ENCODE peak calls at places on chromosome 3, in six cellular contexts. R is Peyer's patch, Z is HL-60, H is RWPE2, Y is GM23338, A is colonic mucosa. D is an unnamed sample.

GRCh38 chr3:183044547-183045229 is 54.6 kb downstream of the MCCC1 start:
- DNase-seq in R (peak; percentile 75), Z (no peak), H (no peak), Y (no peak), A (no peak), D (no peak)

GRCh38 chr3:435969-436492 is 239.5 kb downstream of the CHL1 start:
- DNase-seq in R (no peak), Z (no peak), H (no peak), Y (no peak), A (no peak), D (no peak)

GRCh38 chr3:156449712-156450574 is 105.0 kb downstream of the SSR3 start:
- DNase-seq in R (no peak), Z (peak; percentile 2), H (no peak), Y (peak; percentile 72), A (no peak), D (no peak)

GRCh38 chr3:99699841-99700240 is 61.4 kb downstream of the COL8A1 start:
- DNase-seq in R (no peak), Z (no peak), H (no peak), Y (no peak), A (no peak), D (no peak)

GRCh38 chr3:56012732-56013131 is 455.5 kb downstream of the ERC2 start:
- DNase-seq in R (no peak), Z (no peak), H (no peak), Y (no peak), A (no peak), D (no peak)

GRCh38 chr3:161851941-161852566 is 355.4 kb downstream of the OTOL1 start:
- DNase-seq in R (peak; percentile 68), Z (no peak), H (no peak), Y (peak; percentile 72), A (peak; percentile 63), D (no peak)

GRCh38 chr3:133853063-133853924 is 42.4 kb downstream of the RAB6B start:
- DNase-seq in R (peak; percentile 21), Z (no peak), H (no peak), Y (no peak), A (no peak), D (no peak)

GRCh38 chr3:43296565-43296964 is 10.2 kb downstream of the SNRK start:
- DNase-seq in R (peak; percentile 81), Z (peak; percentile 61), H (no peak), Y (no peak), A (peak; percentile 33), D (peak; percentile 72)

GRCh38 chr3:179608931-179609720 is 4.5 kb downstream of the NDUFB5 start:
- DNase-seq in R (no peak), Z (no peak), H (no peak), Y (no peak), A (no peak), D (no peak)

GRCh38 chr3:42010530-42010929 is 48.6 kb upstream of the ULK4 start:
- DNase-seq in R (peak; percentile 65), Z (no peak), H (no peak), Y (no peak), A (peak; percentile 62), D (no peak)

GRCh38 chr3:100913870-100914654 is 79.2 kb downstream of the ABI3BP start:
- DNase-seq in R (no peak), Z (no peak), H (no peak), Y (no peak), A (no peak), D (no peak)

GRCh38 chr3:107370902-107371301 is 6.3 kb upstream of the CCDC54 start:
- DNase-seq in R (no peak), Z (no peak), H (no peak), Y (no peak), A (no peak), D (no peak)

GRCh38 chr3:43236008-43236407 is 50.3 kb upstream of the SNRK start:
- DNase-seq in R (no peak), Z (no peak), H (no peak), Y (no peak), A (no peak), D (no peak)

GRCh38 chr3:10173926-10174435 is 9.3 kb downstream of the IRAK2 start:
- DNase-seq in R (peak; percentile 73), Z (peak; percentile 58), H (no peak), Y (no peak), A (no peak), D (no peak)

GRCh38 chr3:40869939-40870338 is 329.4 kb upstream of the CTNNB1 start:
- DNase-seq in R (no peak), Z (no peak), H (no peak), Y (peak; percentile 52), A (no peak), D (no peak)

GRCh38 chr3:4957978-4958377 is 21.3 kb upstream of the BHLHE40 start:
- DNase-seq in R (no peak), Z (no peak), H (no peak), Y (no peak), A (no peak), D (no peak)

GRCh38 chr3:184155644-184156521 is 706 bp downstream of the DVL3 start:
- DNase-seq in R (peak; percentile 71), Z (no peak), H (no peak), Y (peak; percentile 61), A (peak; percentile 50), D (no peak)

GRCh38 chr3:184284696-184285095 is 8.9 kb downstream of the ECE2 start:
- DNase-seq in R (no peak), Z (peak; percentile 54), H (no peak), Y (peak; percentile 95), A (peak; percentile 27), D (no peak)

GRCh38 chr3:71859128-71859519 is 74.2 kb upstream of the PROK2 start:
- DNase-seq in R (no peak), Z (peak; percentile 82), H (no peak), Y (peak; percentile 72), A (no peak), D (no peak)

GRCh38 chr3:28634019-28634418 is 285.4 kb upstream of the AZI2 start:
- DNase-seq in R (no peak), Z (no peak), H (no peak), Y (no peak), A (no peak), D (no peak)

GRCh38 chr3:86774082-86774691 is 216.8 kb downstream of the VGLL3 start:
- DNase-seq in R (no peak), Z (no peak), H (no peak), Y (peak; percentile 52), A (no peak), D (no peak)

GRCh38 chr3:141231923-141232861 is 567 bp downstream of the PXYLP1 start:
- DNase-seq in R (peak; percentile 60), Z (no peak), H (no peak), Y (peak; percentile 76), A (peak; percentile 60), D (peak; percentile 5)

GRCh38 chr3:102104093-102104492 is 254.8 kb downstream of the NFKBIZ start:
- DNase-seq in R (no peak), Z (no peak), H (no peak), Y (no peak), A (no peak), D (no peak)

GRCh38 chr3:57596495-57597239 is 477 bp downstream of the ARF4 start:
- DNase-seq in R (peak; percentile 89), Z (peak; percentile 73), H (peak; percentile 83), Y (peak; percentile 75), A (peak; percentile 82), D (peak; percentile 35)

GRCh38 chr3:139944256-139944910 is 9.4 kb downstream of the CLSTN2 start:
- DNase-seq in R (no peak), Z (no peak), H (no peak), Y (no peak), A (no peak), D (no peak)

GRCh38 chr3:126752303-126753190 is 48.5 kb downstream of the CHCHD6 start:
- DNase-seq in R (peak; percentile 83), Z (peak; percentile 17), H (no peak), Y (peak; percentile 94), A (peak; percentile 69), D (peak; percentile 11)
- TF ChIP-seq CTCF in R (peak; percentile 80), Z (peak; percentile 63), H (peak; percentile 95), Y (peak; percentile 98), A (peak; percentile 86), D (peak; percentile 35)

GRCh38 chr3:177351195-177351594 is 153.9 kb upstream of the TBL1XR1 start:
- DNase-seq in R (peak; percentile 62), Z (no peak), H (no peak), Y (no peak), A (no peak), D (no peak)
- H3K27ac ChIP-seq in R (peak overlapping the region; percentile 33), Z (no peak overlapping the region), H (no peak overlapping the region), Y (no peak overlapping the region), A (peak overlapping the region; percentile 88), D (no peak overlapping the region)

GRCh38 chr3:45224824-45225464 is 1.1 kb downstream of the TMEM158 start:
- DNase-seq in R (peak; percentile 67), Z (peak; percentile 38), H (no peak), Y (peak; percentile 83), A (peak; percentile 75), D (no peak)

GRCh38 chr3:45227131-45227819 is 1.2 kb upstream of the TMEM158 start:
- DNase-seq in R (no peak), Z (no peak), H (no peak), Y (peak; percentile 20), A (no peak), D (no peak)

GRCh38 chr3:45226206-45226915 is at the start of gene TMEM158:
- DNase-seq in R (peak; percentile 87), Z (peak; percentile 37), H (peak; percentile 84), Y (peak; percentile 84), A (peak; percentile 93), D (peak; percentile 60)

GRCh38 chr3:45225465-45226205 is 452 bp downstream of the TMEM158 start:
- DNase-seq in R (no peak), Z (no peak), H (no peak), Y (peak; percentile 57), A (no peak), D (peak; percentile 30)

DNA sequence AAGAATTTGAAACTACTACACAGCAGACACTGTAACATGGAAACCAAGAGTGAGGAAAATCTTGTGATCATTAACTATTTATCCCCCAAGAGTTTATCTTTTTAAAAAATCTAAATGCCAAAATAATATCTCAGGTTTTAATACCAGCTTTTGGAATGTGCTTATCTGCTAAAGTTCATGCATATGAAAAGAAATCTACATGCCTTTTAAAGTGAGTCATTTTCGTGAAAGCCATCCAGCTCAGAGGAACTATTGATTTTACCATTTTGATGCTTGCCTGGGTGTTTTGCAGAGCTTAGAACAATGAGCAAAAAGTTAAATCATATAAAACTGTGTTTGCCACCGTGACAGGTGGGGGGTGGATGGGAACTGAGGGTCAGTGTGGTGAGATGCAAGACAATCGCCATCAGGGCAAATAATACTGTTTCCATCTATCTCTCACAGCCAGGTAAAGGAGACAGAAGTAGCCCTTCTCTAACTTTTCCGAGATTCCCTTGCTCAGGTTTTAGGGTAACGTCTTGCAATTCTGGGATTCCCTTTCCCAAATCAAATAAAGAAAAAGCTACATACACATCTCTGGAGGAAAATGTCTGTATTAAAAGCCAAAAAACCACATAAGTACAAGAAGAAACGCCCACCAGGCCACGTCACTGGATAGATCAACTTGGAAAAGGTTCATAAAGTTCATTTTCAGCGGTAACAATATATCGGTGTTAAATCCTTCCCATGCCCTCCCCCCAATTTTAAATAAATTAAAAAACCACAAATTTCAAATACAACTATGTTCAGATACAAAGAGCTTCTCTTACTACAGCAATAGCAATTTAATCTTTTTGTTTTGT is 2.0 kb downstream of the TMEM158 start:
- DNase-seq in R (no peak), Z (no peak), H (no peak), Y (no peak), A (no peak), D (no peak)
- H3K27me3 ChIP-seq in R (no peaks in the 10 kb centered on the region), Z (peaks cover 13% of the 10 kb centered on the region), H (no peaks in the 10 kb centered on the region), Y (peaks cover 29% of the 10 kb centered on the region), A (peaks cover 20% of the 10 kb centered on the region), D (peaks cover 62% of the 10 kb centered on the region)

DNA sequence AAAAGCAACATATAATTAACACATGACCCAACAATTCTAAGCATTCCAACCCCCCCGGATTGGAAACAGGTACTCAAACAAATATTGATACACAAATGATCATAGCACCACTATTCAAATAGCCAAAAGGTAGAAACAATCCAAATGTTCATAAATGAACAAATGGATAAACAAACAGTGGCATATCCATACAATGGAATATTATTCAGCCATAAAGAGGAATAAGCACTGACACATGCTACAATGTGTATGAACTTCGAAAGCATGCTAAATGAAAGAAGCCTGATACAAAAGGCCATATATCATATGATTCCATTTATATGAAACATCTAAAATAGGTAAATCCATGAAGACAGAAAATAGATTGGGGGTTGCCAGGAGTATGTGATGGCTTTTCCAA is 62.8 kb downstream of the XRN1 start:
- DNase-seq in R (no peak), Z (no peak), H (no peak), Y (no peak), A (no peak), D (no peak)
- TF ChIP-seq CTCF in R (no peak), Z (no peak), H (no peak), Y (no peak), A (no peak), D (no peak)

D was measured in CD4-positive, alpha-beta T cell.